ENCODE peak calls at places on chromosomes 16 and 17, in nine cellular contexts. One of them, this sample, is unnamed.

GRCh38 chr16:29809850-29810698 is 1.9 kb upstream of the PRRT2 start:
- DNase-seq in brain pericyte: no peak
- DNase-seq in activated naive CD4-positive, alpha-beta T cell: peak; percentile 16
- DNase-seq in neural crest cell: peak; percentile 11
- DNase-seq in activated CD4-positive, alpha-beta T cell treated with anti-CD3 and anti-CD28 coated beads for 24 hours: no peak
- DNase-seq in hepatocyte: no peak
- DNase-seq in GM10248: no peak
- DNase-seq in activated T-cell treated with anti-CD3 and anti-CD28 coated beads, Interleukin-2, amount 50 U/mL, for 72 hours: peak; percentile 53
- DNase-seq in GM06990: no peak
- DNase-seq in this sample: no peak

GRCh38 chr16:4475880-4476790 is at the start of gene HMOX2:
- DNase-seq in activated naive CD4-positive, alpha-beta T cell: peak; percentile 89
- DNase-seq in hepatocyte: peak; percentile 97
- DNase-seq in GM10248: peak; percentile 97
- DNase-seq in GM06990: peak; percentile 98
- DNase-seq in neural crest cell: peak; percentile 88
- DNase-seq in activated T-cell treated with anti-CD3 and anti-CD28 coated beads, Interleukin-2, amount 50 U/mL, for 72 hours: peak; percentile 95
- DNase-seq in activated CD4-positive, alpha-beta T cell treated with anti-CD3 and anti-CD28 coated beads for 24 hours: peak; percentile 92
- DNase-seq in brain pericyte: peak; percentile 70
- DNase-seq in this sample: peak; percentile 93

GRCh38 chr16:3952342-3953131 is 72.0 kb upstream of the CREBBP start:
- DNase-seq in brain pericyte: no peak
- DNase-seq in GM10248: no peak
- DNase-seq in activated T-cell treated with anti-CD3 and anti-CD28 coated beads, Interleukin-2, amount 50 U/mL, for 72 hours: no peak
- DNase-seq in activated CD4-positive, alpha-beta T cell treated with anti-CD3 and anti-CD28 coated beads for 24 hours: no peak
- DNase-seq in GM06990: no peak
- DNase-seq in activated naive CD4-positive, alpha-beta T cell: no peak
- DNase-seq in hepatocyte: no peak
- DNase-seq in neural crest cell: no peak
- DNase-seq in this sample: no peak

GRCh38 chr17:80252871-80253270 is 7.8 kb upstream of the RNF213 start:
- DNase-seq in activated T-cell treated with anti-CD3 and anti-CD28 coated beads, Interleukin-2, amount 50 U/mL, for 72 hours: peak; percentile 90
- DNase-seq in activated CD4-positive, alpha-beta T cell treated with anti-CD3 and anti-CD28 coated beads for 24 hours: peak; percentile 82
- DNase-seq in GM10248: peak; percentile 82
- DNase-seq in hepatocyte: no peak
- DNase-seq in neural crest cell: peak; percentile 38
- DNase-seq in GM06990: peak; percentile 72
- DNase-seq in activated naive CD4-positive, alpha-beta T cell: peak; percentile 76
- DNase-seq in brain pericyte: no peak
- DNase-seq in this sample: peak; percentile 78

GRCh38 chr16:89332248-89333245 is 115.0 kb downstream of the ZNF778 start:
- DNase-seq in activated naive CD4-positive, alpha-beta T cell: no peak
- DNase-seq in GM06990: no peak
- DNase-seq in hepatocyte: no peak
- DNase-seq in brain pericyte: no peak
- DNase-seq in GM10248: no peak
- DNase-seq in neural crest cell: no peak
- DNase-seq in activated CD4-positive, alpha-beta T cell treated with anti-CD3 and anti-CD28 coated beads for 24 hours: no peak
- DNase-seq in activated T-cell treated with anti-CD3 and anti-CD28 coated beads, Interleukin-2, amount 50 U/mL, for 72 hours: no peak
- DNase-seq in this sample: no peak

GRCh38 chr17:21288581-21289017 is 4.1 kb downstream of the MAP2K3 start:
- DNase-seq in neural crest cell: no peak
- DNase-seq in activated CD4-positive, alpha-beta T cell treated with anti-CD3 and anti-CD28 coated beads for 24 hours: no peak
- DNase-seq in GM06990: no peak
- DNase-seq in brain pericyte: no peak
- DNase-seq in hepatocyte: no peak
- DNase-seq in GM10248: peak; percentile 65
- DNase-seq in activated naive CD4-positive, alpha-beta T cell: no peak
- DNase-seq in activated T-cell treated with anti-CD3 and anti-CD28 coated beads, Interleukin-2, amount 50 U/mL, for 72 hours: peak; percentile 49
- DNase-seq in this sample: no peak

GRCh38 chr17:67520282-67520906 is 143.3 kb downstream of the PITPNC1 start:
- DNase-seq in neural crest cell: no peak
- DNase-seq in hepatocyte: no peak
- DNase-seq in GM06990: no peak
- DNase-seq in activated T-cell treated with anti-CD3 and anti-CD28 coated beads, Interleukin-2, amount 50 U/mL, for 72 hours: no peak
- DNase-seq in activated CD4-positive, alpha-beta T cell treated with anti-CD3 and anti-CD28 coated beads for 24 hours: no peak
- DNase-seq in activated naive CD4-positive, alpha-beta T cell: no peak
- DNase-seq in brain pericyte: no peak
- DNase-seq in GM10248: no peak
- DNase-seq in this sample: no peak

GRCh38 chr17:760371-760770 is 8.3 kb upstream of the GEMIN4 start:
- DNase-seq in activated CD4-positive, alpha-beta T cell treated with anti-CD3 and anti-CD28 coated beads for 24 hours: no peak
- DNase-seq in activated T-cell treated with anti-CD3 and anti-CD28 coated beads, Interleukin-2, amount 50 U/mL, for 72 hours: no peak
- DNase-seq in hepatocyte: no peak
- DNase-seq in activated naive CD4-positive, alpha-beta T cell: no peak
- DNase-seq in brain pericyte: no peak
- DNase-seq in GM10248: no peak
- DNase-seq in GM06990: no peak
- DNase-seq in neural crest cell: no peak
- DNase-seq in this sample: no peak